ENCODE peak calls at places on chromosomes 1 and 21, in six cellular contexts. One of them, this sample, is unnamed.

GRCh38 chr21:24693779-24694178 is 913.5 kb downstream of the MRPL39 start:
- DNase-seq in tibial artery: no peak
- DNase-seq in CD4-positive, alpha-beta T cell: no peak
- DNase-seq in CD8-positive, alpha-beta T cell: no peak
- DNase-seq in IMR-90: no peak
- DNase-seq in lung: no peak
- DNase-seq in this sample: no peak

GRCh38 chr21:33828083-33828482 is 87.5 kb downstream of the ATP5PO start:
- DNase-seq in IMR-90: no peak
- DNase-seq in CD4-positive, alpha-beta T cell: no peak
- DNase-seq in CD8-positive, alpha-beta T cell: no peak
- DNase-seq in lung: no peak
- DNase-seq in tibial artery: no peak
- DNase-seq in this sample: no peak

GRCh38 chr1:26828352-26829093 is 2.0 kb downstream of the ZDHHC18 start:
- DNase-seq in tibial artery: no peak
- DNase-seq in lung: no peak
- DNase-seq in CD8-positive, alpha-beta T cell: no peak
- DNase-seq in IMR-90: no peak
- DNase-seq in CD4-positive, alpha-beta T cell: no peak
- DNase-seq in this sample: no peak

GRCh38 chr1:154304664-154305337 is 16.1 kb upstream of the AQP10 start:
- DNase-seq in tibial artery: no peak
- DNase-seq in IMR-90: no peak
- DNase-seq in CD4-positive, alpha-beta T cell: no peak
- DNase-seq in CD8-positive, alpha-beta T cell: no peak
- DNase-seq in lung: no peak
- DNase-seq in this sample: no peak

GRCh38 chr1:153506831-153507413 is 28.9 kb downstream of the S100A6 start:
- DNase-seq in IMR-90: peak; percentile 91
- DNase-seq in lung: peak; percentile 75
- DNase-seq in CD8-positive, alpha-beta T cell: no peak
- DNase-seq in tibial artery: peak; percentile 95
- DNase-seq in CD4-positive, alpha-beta T cell: no peak
- DNase-seq in this sample: peak; percentile 79

GRCh38 chr1:165954940-165955339 is 127.5 kb downstream of the UCK2 start:
- DNase-seq in IMR-90: peak; percentile 69
- DNase-seq in lung: no peak
- DNase-seq in tibial artery: no peak
- DNase-seq in CD8-positive, alpha-beta T cell: no peak
- DNase-seq in CD4-positive, alpha-beta T cell: no peak
- DNase-seq in this sample: no peak

GRCh38 chr1:111197598-111198289 is 2.7 kb downstream of the DENND2D start:
- DNase-seq in CD8-positive, alpha-beta T cell: peak; percentile 59
- DNase-seq in tibial artery: no peak
- DNase-seq in IMR-90: peak; percentile 4
- DNase-seq in CD4-positive, alpha-beta T cell: peak; percentile 57
- DNase-seq in lung: no peak
- DNase-seq in this sample: no peak

GRCh38 chr1:188782220-188782841 is 1695.3 kb downstream of the BRINP3 start:
- DNase-seq in lung: no peak
- DNase-seq in tibial artery: no peak
- DNase-seq in CD8-positive, alpha-beta T cell: no peak
- DNase-seq in IMR-90: peak; percentile 51
- DNase-seq in CD4-positive, alpha-beta T cell: no peak
- DNase-seq in this sample: peak; percentile 37

GRCh38 chr1:42081475-42081874 is 71.7 kb upstream of the GUCA2B start:
- DNase-seq in tibial artery: peak; percentile 60
- DNase-seq in CD4-positive, alpha-beta T cell: no peak
- DNase-seq in IMR-90: no peak
- DNase-seq in lung: no peak
- DNase-seq in CD8-positive, alpha-beta T cell: no peak
- DNase-seq in this sample: peak; percentile 87

GRCh38 chr1:19824541-19824940 is 9.5 kb upstream of the RNF186 start:
- DNase-seq in CD8-positive, alpha-beta T cell: no peak
- DNase-seq in tibial artery: no peak
- DNase-seq in IMR-90: peak; percentile 19
- DNase-seq in CD4-positive, alpha-beta T cell: no peak
- DNase-seq in lung: no peak
- DNase-seq in this sample: no peak

GRCh38 chr1:225942574-225942973 is 1.6 kb upstream of the LEFTY2 start:
- DNase-seq in tibial artery: no peak
- DNase-seq in lung: no peak
- DNase-seq in IMR-90: no peak
- DNase-seq in CD4-positive, alpha-beta T cell: no peak
- DNase-seq in CD8-positive, alpha-beta T cell: no peak
- DNase-seq in this sample: no peak

GRCh38 chr1:15296602-15297321 is 49.7 kb downstream of the FHAD1 start:
- DNase-seq in CD4-positive, alpha-beta T cell: no peak
- DNase-seq in tibial artery: no peak
- DNase-seq in lung: no peak
- DNase-seq in CD8-positive, alpha-beta T cell: no peak
- DNase-seq in IMR-90: peak; percentile 17
- DNase-seq in this sample: no peak

DNA sequence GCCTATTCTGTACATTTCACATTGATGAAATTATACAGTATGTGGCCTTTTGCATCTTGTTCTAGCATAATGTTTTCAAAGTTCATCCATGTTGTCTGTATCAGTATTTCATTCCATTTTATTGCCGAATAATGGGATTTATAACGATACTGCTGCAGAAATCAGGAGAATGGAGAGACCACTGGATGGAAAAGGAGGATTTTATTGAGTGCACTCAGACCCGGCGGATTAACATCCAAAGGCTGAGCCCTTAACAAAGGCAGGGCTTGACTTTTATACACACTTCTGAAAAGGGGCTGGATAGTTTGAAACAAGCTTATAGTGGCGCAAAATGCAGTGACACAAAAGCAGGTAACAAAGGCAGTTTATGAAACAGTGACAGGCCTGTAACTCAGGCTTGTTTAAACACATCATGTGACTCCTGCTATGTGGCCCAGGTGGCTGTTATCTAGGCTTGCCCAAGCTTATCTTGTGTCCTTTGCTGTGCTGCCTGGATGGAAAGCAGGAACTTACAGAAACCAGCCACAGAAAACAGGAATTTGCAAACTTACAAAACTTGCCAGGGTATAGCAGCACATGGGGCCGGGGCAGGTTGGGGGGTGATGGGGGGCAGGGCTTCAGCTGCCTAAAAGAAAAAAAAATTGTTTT is 32.8 kb upstream of the KCNJ15 start:
- DNase-seq in CD8-positive, alpha-beta T cell: no peak
- DNase-seq in CD4-positive, alpha-beta T cell: no peak
- DNase-seq in IMR-90: peak; percentile 26
- DNase-seq in tibial artery: no peak
- DNase-seq in lung: no peak
- DNase-seq in this sample: no peak
- H3K9me3 ChIP-seq in CD8-positive, alpha-beta T cell: peaks cover 7% of the 10 kb centered on the region
- H3K9me3 ChIP-seq in CD4-positive, alpha-beta T cell: peaks cover 63% of the 10 kb centered on the region
- H3K9me3 ChIP-seq in IMR-90: peaks cover 36% of the 10 kb centered on the region
- H3K9me3 ChIP-seq in tibial artery: no peaks in the 10 kb centered on the region
- H3K9me3 ChIP-seq in lung: peaks cover 11% of the 10 kb centered on the region
- H3K9me3 ChIP-seq in this sample: no peaks in the 10 kb centered on the region

GRCh38 chr1:33111965-33112364 is 31.0 kb downstream of the AZIN2 start:
- DNase-seq in IMR-90: peak; percentile 44
- DNase-seq in lung: no peak
- DNase-seq in CD8-positive, alpha-beta T cell: no peak
- DNase-seq in tibial artery: no peak
- DNase-seq in CD4-positive, alpha-beta T cell: no peak
- DNase-seq in this sample: no peak
- H3K27me3 ChIP-seq in IMR-90: no peaks in the 10 kb centered on the region
- H3K27me3 ChIP-seq in lung: no peaks in the 10 kb centered on the region
- H3K27me3 ChIP-seq in CD8-positive, alpha-beta T cell: no peaks in the 10 kb centered on the region
- H3K27me3 ChIP-seq in tibial artery: no peaks in the 10 kb centered on the region
- H3K27me3 ChIP-seq in CD4-positive, alpha-beta T cell: no peaks in the 10 kb centered on the region
- H3K27me3 ChIP-seq in this sample: no peaks in the 10 kb centered on the region

GRCh38 chr1:59143824-59144223 is 153.1 kb upstream of the FGGY start:
- DNase-seq in CD8-positive, alpha-beta T cell: no peak
- DNase-seq in CD4-positive, alpha-beta T cell: no peak
- DNase-seq in tibial artery: no peak
- DNase-seq in IMR-90: peak; percentile 41
- DNase-seq in lung: no peak
- DNase-seq in this sample: peak; percentile 26

GRCh38 chr1:59149435-59149834 is 147.5 kb upstream of the FGGY start:
- DNase-seq in CD8-positive, alpha-beta T cell: no peak
- DNase-seq in CD4-positive, alpha-beta T cell: no peak
- DNase-seq in IMR-90: no peak
- DNase-seq in tibial artery: no peak
- DNase-seq in lung: no peak
- DNase-seq in this sample: no peak

GRCh38 chr1:59146056-59146455 is 150.8 kb upstream of the FGGY start:
- DNase-seq in tibial artery: no peak
- DNase-seq in lung: no peak
- DNase-seq in CD8-positive, alpha-beta T cell: no peak
- DNase-seq in IMR-90: no peak
- DNase-seq in CD4-positive, alpha-beta T cell: no peak
- DNase-seq in this sample: no peak

GRCh38 chr1:59144959-59145358 is 151.9 kb upstream of the FGGY start:
- DNase-seq in tibial artery: no peak
- DNase-seq in lung: no peak
- DNase-seq in IMR-90: no peak
- DNase-seq in CD8-positive, alpha-beta T cell: no peak
- DNase-seq in CD4-positive, alpha-beta T cell: no peak
- DNase-seq in this sample: no peak

DNA sequence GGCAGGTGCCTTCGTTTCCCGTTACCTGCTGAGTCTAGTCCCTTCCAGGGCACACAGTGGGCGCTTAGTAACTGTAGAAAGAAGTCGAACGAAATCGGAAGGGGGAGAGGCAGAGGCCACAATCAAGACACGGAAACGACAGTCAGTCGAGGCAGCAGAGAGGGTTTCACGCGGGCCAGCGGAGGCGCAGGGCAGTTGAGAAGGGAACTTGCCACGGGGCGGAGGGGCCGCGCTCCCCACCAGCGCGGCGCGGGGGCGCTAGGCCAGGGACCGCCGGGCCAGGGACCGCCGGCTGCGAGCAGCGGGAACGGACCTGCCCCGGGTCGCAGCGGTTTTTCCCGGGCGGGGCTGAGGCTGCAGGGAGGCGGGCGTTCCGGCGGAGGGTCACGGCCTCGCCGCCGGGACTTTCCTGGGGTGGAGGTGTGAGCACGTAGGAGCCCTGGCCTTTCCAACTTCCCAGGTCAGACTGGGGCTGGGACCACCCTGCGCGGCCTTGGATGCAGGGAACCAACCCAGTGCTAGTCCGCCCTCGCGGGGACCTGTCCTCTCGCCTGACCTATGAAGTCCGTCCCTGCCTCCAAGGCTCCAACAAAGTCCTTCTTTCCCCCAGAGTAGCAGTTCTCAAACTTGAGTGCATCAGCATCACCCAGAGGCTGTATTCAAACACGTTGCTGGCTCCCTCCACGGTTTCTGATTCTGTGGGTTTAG is 150.1 kb upstream of the FGGY start:
- DNase-seq in CD4-positive, alpha-beta T cell: peak; percentile 30
- DNase-seq in tibial artery: peak; percentile 80
- DNase-seq in IMR-90: peak; percentile 28
- DNase-seq in lung: peak; percentile 29
- DNase-seq in CD8-positive, alpha-beta T cell: peak; percentile 18
- DNase-seq in this sample: peak; percentile 26
- H3K27ac ChIP-seq in CD4-positive, alpha-beta T cell: no peak overlapping the region
- H3K27ac ChIP-seq in tibial artery: peak overlapping the region; percentile 87
- H3K27ac ChIP-seq in IMR-90: peak overlapping the region; percentile 76
- H3K27ac ChIP-seq in lung: peak overlapping the region; percentile 80
- H3K27ac ChIP-seq in CD8-positive, alpha-beta T cell: no peak overlapping the region
- H3K27ac ChIP-seq in this sample: peak overlapping the region; percentile 5

DNA sequence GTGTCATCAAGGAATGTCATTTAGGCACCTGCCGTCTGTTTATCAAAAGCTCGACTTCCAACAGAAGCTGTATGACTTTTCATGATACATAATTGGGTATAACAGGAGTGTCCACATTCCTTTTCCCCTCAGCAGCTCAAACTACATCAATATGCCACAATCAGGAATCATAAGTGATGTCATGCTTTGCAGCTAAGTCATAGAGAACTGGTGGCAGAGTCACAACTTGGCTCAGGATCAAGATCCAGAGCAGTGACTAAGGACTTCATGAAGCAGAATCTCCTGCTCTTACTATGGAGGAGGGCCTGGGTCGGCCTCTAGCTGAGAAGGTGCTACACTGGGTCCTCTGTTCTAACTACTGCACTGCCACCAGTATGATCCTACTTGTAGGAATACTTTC is 36.5 kb upstream of the AGBL4 start:
- DNase-seq in CD8-positive, alpha-beta T cell: no peak
- DNase-seq in IMR-90: no peak
- DNase-seq in CD4-positive, alpha-beta T cell: no peak
- DNase-seq in tibial artery: no peak
- DNase-seq in lung: no peak
- DNase-seq in this sample: no peak
- H3K9me3 ChIP-seq in CD8-positive, alpha-beta T cell: no peaks in the 10 kb centered on the region
- H3K9me3 ChIP-seq in IMR-90: peaks cover 9% of the 10 kb centered on the region
- H3K9me3 ChIP-seq in CD4-positive, alpha-beta T cell: no peaks in the 10 kb centered on the region
- H3K9me3 ChIP-seq in tibial artery: no peaks in the 10 kb centered on the region
- H3K9me3 ChIP-seq in lung: no peaks in the 10 kb centered on the region
- H3K9me3 ChIP-seq in this sample: no peaks in the 10 kb centered on the region

This sample was measured in small intestine.